ENCODE peak calls at places on chromosomes 12 and 14, in nine cellular contexts. K is Caco-2; X is stimulated activated naive B cell treated with anti-CD40 and anti-IgM and Interleukin-4, amounts not matched to agents 10 μg/mL and 1 μg/mL and 100 μg/mL, for 72 hours; G is NAMALWA; Z is mucosa of descending colon; M is stimulated activated CD4-positive, alpha-beta T cell treated with anti-CD3 and anti-CD28 coated beads, Interleukin-2, amount 100 ng/mL, for 24 hours; B is HT1080; Q is C1 segment of cervical spinal cord; I is Calu3. H is an unnamed sample.

GRCh38 chr12:6072302-6072752 is 52.1 kb downstream of the VWF start:
- DNase-seq in Q (no peak), X (no peak), K (no peak), I (no peak), G (no peak), M (no peak), B (no peak), Z (no peak), H (no peak)

GRCh38 chr12:31560516-31560915 is 30.4 kb downstream of the DENND5B start:
- DNase-seq in B (no peak), K (no peak), X (no peak), I (no peak), Z (no peak), M (no peak), Q (no peak), G (no peak), H (no peak)

GRCh38 chr12:121238604-121239334 is 28.8 kb downstream of the P2RX4 start:
- DNase-seq in I (no peak), Z (peak), Q (no peak), X (no peak), K (no peak), M (no peak), B (no peak), G (no peak), H (no peak)

GRCh38 chr14:96037891-96038557 is 1.1 kb upstream of the C14orf132 start:
- DNase-seq in I (no peak), Q (no peak), K (no peak), M (no peak), X (no peak), G (no peak), B (peak), Z (no peak), H (no peak)

GRCh38 chr14:30656190-30656632 is 34.1 kb downstream of the SCFD1 start:
- DNase-seq in I (peak), G (peak), M (peak), K (peak), B (no peak), Z (no peak), X (no peak), Q (no peak), H (peak)

GRCh38 chr14:65972346-65972745 is 513.8 kb upstream of the CCDC196 start:
- DNase-seq in Q (no peak), I (no peak), M (no peak), B (no peak), K (no peak), X (no peak), Z (no peak), G (no peak), H (no peak)

GRCh38 chr12:113222730-113223531 is 1.7 kb downstream of the TPCN1 start:
- DNase-seq in B (peak), Q (peak), K (peak), G (peak), Z (peak), X (no peak), I (peak), M (no peak), H (no peak)

GRCh38 chr12:94686834-94687628 is 36.7 kb upstream of the TMCC3 start:
- DNase-seq in Q (no peak), Z (no peak), G (no peak), X (no peak), K (no peak), B (no peak), M (no peak), I (no peak), H (no peak)

GRCh38 chr14:21084988-21085853 is 13.2 kb downstream of the ZNF219 start:
- DNase-seq in B (no peak), M (no peak), X (no peak), Z (no peak), K (no peak), Q (no peak), I (no peak), G (no peak), H (no peak)

GRCh38 chr12:63206908-63207307 is 55.9 kb upstream of the AVPR1A start:
- DNase-seq in Z (no peak), B (no peak), X (no peak), M (no peak), G (no peak), I (no peak), K (peak), Q (no peak), H (no peak)

GRCh38 chr14:95255013-95255412 is 64.7 kb downstream of the CLMN start:
- DNase-seq in Q (no peak), X (no peak), I (no peak), G (no peak), K (no peak), B (no peak), M (no peak), Z (no peak), H (no peak)

GRCh38 chr14:21694425-21694824 is 20.8 kb upstream of the OR4E1 start:
- DNase-seq in Q (no peak), I (no peak), Z (no peak), M (no peak), K (no peak), G (no peak), B (no peak), X (no peak), H (no peak)

GRCh38 chr14:37384870-37385596 is 187.3 kb downstream of the MIPOL1 start:
- DNase-seq in K (peak), X (no peak), Z (no peak), Q (no peak), I (peak), M (no peak), G (no peak), B (no peak), H (no peak)

GRCh38 chr14:20631023-20631820 is 10.3 kb downstream of the OR6S1 start:
- DNase-seq in Q (peak), G (peak), M (peak), I (peak), K (peak), B (peak), Z (no peak), X (no peak), H (peak)

GRCh38 chr12:42473130-42473529 is 116.4 kb downstream of the PRICKLE1 start:
- DNase-seq in Z (no peak), X (no peak), K (no peak), M (no peak), G (no peak), I (no peak), B (peak), Q (no peak), H (no peak)

GRCh38 chr14:99249389-99249788 is 22.6 kb downstream of the BCL11B start:
- DNase-seq in Z (no peak), K (no peak), B (no peak), I (no peak), X (no peak), M (no peak), Q (no peak), G (no peak), H (peak)

GRCh38 chr12:58757422-58757821 is 162.9 kb downstream of the LRIG3 start:
- DNase-seq in K (no peak), X (no peak), Z (no peak), G (no peak), M (no peak), Q (no peak), I (no peak), B (peak), H (no peak)

GRCh38 chr12:43312991-43313505 is 239.0 kb downstream of the ADAMTS20 start:
- DNase-seq in I (no peak), B (no peak), Z (no peak), Q (no peak), K (no peak), X (no peak), G (no peak), M (no peak), H (no peak)

GRCh38 chr12:55908726-55909512 is 18.8 kb downstream of the PYM1 start:
- DNase-seq in B (no peak), I (peak), X (no peak), Z (no peak), G (no peak), M (no peak), Q (no peak), K (peak), H (no peak)

GRCh38 chr12:77120695-77121094 is 55.3 kb upstream of the E2F7 start:
- DNase-seq in G (no peak), Q (no peak), M (no peak), B (peak), X (no peak), Z (no peak), K (no peak), I (no peak), H (no peak)